ENCODE peak calls at places on chromosome 15, in eight cellular contexts. Z is bronchial epithelial cell, S is MM.1S, V is neural progenitor cell, X is pancreas, N is mucosa of descending colon, Q is AG04450, B is psoas muscle. D is an unnamed sample.

GRCh38 chr15:60400957-60401356 is 3.2 kb upstream of the ANXA2 start:
- DNase-seq in N (no peak), B (no peak), Z (no peak), X (no peak), V (no peak), S (no peak), Q (no peak), D (no peak)

GRCh38 chr15:83716605-83717004 is 62.7 kb downstream of the ADAMTSL3 start:
- DNase-seq in V (no peak), Q (no peak), B (no peak), N (no peak), X (no peak), Z (no peak), S (no peak), D (no peak)

GRCh38 chr15:31459011-31459748 is 132.5 kb downstream of the KLF13 start:
- DNase-seq in B (no peak), X (no peak), S (peak; percentile 95), V (no peak), N (peak; percentile 23), Q (no peak), Z (peak; percentile 96), D (peak; percentile 36)

GRCh38 chr15:79458491-79458890 is 26.4 kb downstream of the MINAR1 start:
- DNase-seq in X (no peak), N (no peak), S (no peak), Q (no peak), V (no peak), B (no peak), Z (no peak), D (no peak)

GRCh38 chr15:78925076-78925624 is 19.7 kb downstream of the CTSH start:
- DNase-seq in X (peak; percentile 25), B (no peak), Q (no peak), Z (no peak), V (no peak), S (no peak), N (no peak), D (no peak)

GRCh38 chr15:68642491-68642845 is 63.7 kb downstream of the CORO2B start:
- DNase-seq in X (no peak), Z (no peak), Q (no peak), N (no peak), B (no peak), S (no peak), V (no peak), D (no peak)

GRCh38 chr15:77866596-77867125 is 210.8 kb downstream of the TBC1D2B start:
- DNase-seq in Q (no peak), S (no peak), N (no peak), X (peak; percentile 46), B (no peak), V (no peak), Z (no peak), D (no peak)

GRCh38 chr15:49605588-49605987 is 15.0 kb downstream of the FAM227B start:
- DNase-seq in N (no peak), V (no peak), B (no peak), Z (no peak), Q (no peak), S (no peak), X (no peak), D (no peak)

GRCh38 chr15:85681391-85681790 is 113.3 kb downstream of the KLHL25 start:
- DNase-seq in B (no peak), V (no peak), X (no peak), Z (no peak), N (no peak), S (no peak), Q (no peak), D (no peak)

GRCh38 chr15:38374477-38374876 is 79.5 kb upstream of the FAM98B start:
- DNase-seq in Z (no peak), B (no peak), X (no peak), S (no peak), Q (no peak), V (no peak), N (no peak), D (no peak)

GRCh38 chr15:100889359-100890058 is 9.9 kb downstream of the ALDH1A3 start:
- DNase-seq in N (peak; percentile 23), Z (peak; percentile 92), X (no peak), Q (peak; percentile 69), V (no peak), S (no peak), B (peak; percentile 78), D (no peak)

GRCh38 chr15:67241132-67241855 is 13.2 kb downstream of the AAGAB start:
- DNase-seq in X (no peak), Z (no peak), N (no peak), S (peak; percentile 81), V (peak; percentile 13), B (no peak), Q (no peak), D (no peak)

GRCh38 chr15:67242665-67243064 is 11.8 kb downstream of the AAGAB start:
- DNase-seq in N (no peak), X (no peak), S (peak; percentile 15), Q (no peak), V (no peak), Z (peak; percentile 47), B (no peak), D (no peak)

GRCh38 chr15:67244966-67245478 is 9.4 kb downstream of the AAGAB start:
- DNase-seq in B (no peak), N (no peak), Q (no peak), X (no peak), S (no peak), Z (no peak), V (no peak), D (no peak)

DNA sequence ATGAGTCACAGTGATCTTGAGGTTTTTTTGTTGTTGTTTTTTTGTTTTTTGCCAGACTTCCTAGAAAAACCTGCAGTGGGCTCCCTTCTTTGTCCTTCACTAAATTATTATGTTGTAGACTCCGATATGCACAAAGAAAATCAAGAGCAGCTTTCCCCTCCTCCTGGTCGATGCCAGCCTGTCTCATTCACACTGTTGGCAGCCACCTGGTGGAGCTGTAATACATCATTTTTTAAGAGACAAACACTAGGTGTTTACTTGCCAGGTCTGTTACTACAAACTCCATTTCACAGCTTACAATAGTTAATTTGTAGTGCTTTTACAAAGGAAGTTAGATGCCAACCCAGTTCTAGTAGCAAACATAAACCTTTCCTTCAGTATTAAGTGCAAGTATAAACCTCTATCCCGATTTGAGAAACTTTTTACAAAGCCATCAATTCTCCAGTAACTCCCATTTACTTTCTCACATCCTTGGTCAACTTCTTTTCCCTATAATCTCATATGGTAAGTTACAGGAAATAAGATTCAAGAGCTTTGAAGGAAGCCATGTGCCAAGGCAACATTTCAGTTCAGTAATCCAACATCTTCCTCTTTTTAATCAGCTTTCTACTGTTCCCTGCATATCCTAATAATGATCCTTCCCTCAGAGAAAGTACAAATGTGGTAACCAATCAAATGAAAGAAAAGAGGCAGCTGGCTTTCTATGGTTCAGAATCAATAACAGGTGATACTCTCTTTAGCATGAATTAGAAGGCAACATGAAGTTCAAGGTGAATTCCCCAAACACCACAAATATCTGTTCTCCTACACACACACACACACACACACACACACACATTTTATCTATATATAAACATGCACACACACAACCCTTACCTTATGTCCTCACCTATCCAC is 14.0 kb downstream of the AAGAB start:
- DNase-seq in Z (peak; percentile 46), V (no peak), X (no peak), Q (no peak), S (peak; percentile 61), B (no peak), N (peak; percentile 65), D (no peak)
- TF ChIP-seq CTCF in Z (peak; percentile 51), V (peak; percentile 44), X (no peak), Q (no peak), S (peak; percentile 71), B (peak; percentile 23), N (no peak), D (peak; percentile 38)

DNA sequence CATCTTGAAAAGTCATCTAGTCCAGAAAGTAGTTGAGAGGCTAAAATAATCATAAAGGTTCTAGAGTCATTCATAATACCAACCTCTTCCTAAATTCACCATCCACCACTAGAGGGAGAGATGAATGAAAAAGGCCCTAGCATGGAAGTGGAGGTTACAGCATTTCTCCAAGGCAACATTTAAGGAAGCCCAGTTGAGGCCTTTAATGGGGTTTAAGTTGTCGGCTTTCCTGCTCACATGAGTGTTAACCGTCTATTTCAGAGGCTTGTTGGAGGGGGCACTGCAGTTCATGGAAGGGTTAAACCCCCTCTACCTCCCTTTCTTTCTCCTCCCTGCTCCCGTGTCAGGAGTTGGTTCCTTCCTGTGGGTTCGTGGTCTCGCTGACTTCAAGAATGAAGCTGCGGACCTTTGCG is 3.8 kb upstream of the SLCO3A1 start:
- DNase-seq in Q (no peak), Z (peak; percentile 66), N (no peak), B (no peak), V (peak; percentile 26), S (peak; percentile 43), X (no peak), D (peak; percentile 32)
- TF ChIP-seq CTCF in Q (peak; percentile 77), Z (peak; percentile 62), N (peak; percentile 16), B (peak; percentile 51), V (peak; percentile 61), S (peak; percentile 63), X (no peak), D (peak; percentile 57)

DNA sequence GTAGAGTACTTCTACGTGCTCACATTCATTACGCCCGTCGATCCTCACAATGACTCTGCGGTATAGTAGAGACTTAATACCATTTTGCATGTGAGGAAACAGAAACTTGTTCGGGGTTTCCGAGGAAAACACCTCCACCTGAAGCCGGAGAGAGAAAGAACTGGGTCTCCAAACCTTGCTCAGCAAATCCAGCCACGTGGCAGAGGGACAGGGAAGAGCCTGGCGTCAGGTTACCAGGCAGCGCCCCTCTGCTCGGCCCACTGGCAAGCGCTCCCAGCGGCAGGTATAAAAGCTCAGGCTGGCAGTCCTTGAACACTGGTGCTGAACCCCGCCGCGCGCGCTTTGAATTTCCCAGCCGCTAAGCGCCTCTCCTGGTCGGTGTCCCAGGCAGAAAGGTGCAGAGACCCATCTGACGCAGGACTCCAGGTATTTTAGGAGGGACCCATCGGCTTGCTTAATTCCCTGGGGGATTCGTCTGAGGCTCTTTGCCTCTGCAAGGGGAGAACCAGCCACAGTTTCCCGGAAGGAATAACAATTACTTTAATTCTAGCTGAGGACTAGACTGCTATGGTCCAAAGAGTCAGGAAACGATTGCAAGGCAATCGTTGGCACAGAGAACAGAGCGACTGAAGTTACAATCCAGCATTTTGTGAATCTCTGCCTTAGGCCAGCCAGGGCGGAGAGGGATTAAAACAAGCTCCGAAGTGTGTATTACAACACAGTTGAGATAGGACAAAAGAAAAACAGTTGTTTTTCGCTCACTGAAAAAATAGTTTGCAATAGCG is at the start of gene C2CD4A:
- DNase-seq in B (peak; percentile 74), X (peak; percentile 98), S (peak; percentile 56), V (peak; percentile 91), N (peak; percentile 85), Z (peak; percentile 58), Q (no peak), D (peak; percentile 87)
- TF ChIP-seq CTCF in B (peak; percentile 29), X (no peak), S (peak; percentile 23), V (peak; percentile 35), N (no peak), Z (peak; percentile 47), Q (peak; percentile 30), D (peak; percentile 29)

GRCh38 chr15:74543583-74543982 is 2.6 kb downstream of the ARID3B start:
- DNase-seq in B (no peak), X (no peak), V (no peak), N (no peak), Z (peak; percentile 38), S (peak; percentile 85), Q (no peak), D (no peak)
- TF ChIP-seq CTCF in B (no peak), X (no peak), V (peak; percentile 40), N (no peak), Z (peak; percentile 49), S (peak; percentile 56), Q (peak; percentile 19), D (no peak)